ENCODE peak calls at places on chromosomes 5 and 9, in four cellular contexts. S is uterus, Y is body of pancreas, A is K562. P is an unnamed sample.

GRCh38 chr5:76404694-76405306 is 1.7 kb downstream of the IQGAP2 start:
- DNase-seq in A (peak; percentile 81), S (no peak), Y (no peak), P (no peak)

GRCh38 chr5:27241564-27242257 is 203.3 kb upstream of the CDH9 start:
- DNase-seq in A (no peak), S (no peak), Y (no peak), P (no peak)

GRCh38 chr5:137658324-137658723 is 77.6 kb downstream of the KLHL3 start:
- DNase-seq in Y (no peak), A (no peak), S (no peak), P (no peak)

GRCh38 chr5:144944936-144945335 is 774.3 kb downstream of the KCTD16 start:
- DNase-seq in S (no peak), Y (no peak), A (no peak), P (no peak)

GRCh38 chr9:19493174-19493811 is 84.5 kb downstream of the ACER2 start:
- DNase-seq in S (peak; percentile 69), A (peak; percentile 40), Y (peak; percentile 42), P (peak; percentile 39)

GRCh38 chr5:147973086-147973485 is 66.7 kb upstream of the C5orf46 start:
- DNase-seq in A (no peak), Y (no peak), S (no peak), P (no peak)

GRCh38 chr9:107016383-107016782 is 153.4 kb downstream of the ZNF462 start:
- DNase-seq in A (no peak), Y (no peak), S (no peak), P (no peak)

GRCh38 chr9:132069046-132069898 is 10.4 kb downstream of the MED27 start:
- DNase-seq in Y (no peak), S (no peak), A (no peak), P (no peak)

GRCh38 chr5:17024686-17025180 is 88.6 kb upstream of the MYO10 start:
- DNase-seq in S (no peak), A (no peak), Y (no peak), P (no peak)

DNA sequence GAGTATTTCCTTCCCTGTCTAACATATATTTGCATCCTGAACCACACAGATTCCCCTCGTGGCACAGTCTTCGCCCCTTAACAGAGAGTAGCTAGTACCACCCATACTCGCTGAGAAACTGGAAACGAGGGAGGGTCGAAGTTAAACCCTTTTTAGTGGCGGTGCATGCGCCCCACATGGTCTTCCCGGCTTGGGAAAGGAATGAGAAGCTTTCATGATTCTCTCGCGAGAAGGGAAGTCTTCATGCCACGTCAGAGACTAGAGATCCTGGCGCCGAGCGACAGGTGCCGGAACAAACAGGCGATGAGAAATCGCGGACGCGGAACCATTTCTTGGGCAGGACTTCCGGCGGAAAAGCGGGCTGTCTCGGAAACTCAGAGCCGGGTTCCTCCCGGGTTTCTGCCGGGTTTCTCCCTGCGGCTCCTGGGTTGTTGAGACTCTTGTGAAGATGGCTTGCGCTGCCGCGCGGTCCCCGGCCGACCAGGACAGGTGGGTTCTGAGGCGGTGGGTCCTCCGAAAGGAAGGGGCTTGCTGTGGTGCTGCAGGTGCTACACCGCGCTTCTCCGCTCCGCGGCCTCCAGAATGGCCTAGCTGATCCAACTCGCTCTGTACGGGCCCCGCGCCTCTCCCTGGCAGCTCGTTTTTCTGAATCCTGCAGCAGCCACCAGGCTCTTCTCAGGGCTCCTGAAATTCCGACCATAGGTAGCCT is at the start of gene SRP19:
- DNase-seq in A (peak; percentile 98), S (peak; percentile 93), Y (peak; percentile 94), P (peak; percentile 81)
- TF ChIP-seq POLR2A in A (peak; percentile 86), S (peak; percentile 69), Y (peak; percentile 83), P (peak; percentile 82)

GRCh38 chr9:35951736-35952135 is 6.2 kb downstream of the OR2S2 start:
- DNase-seq in S (no peak), A (no peak), Y (no peak), P (no peak)

GRCh38 chr9:35956646-35957045 is 1.3 kb downstream of the OR2S2 start:
- DNase-seq in A (no peak), Y (no peak), S (no peak), P (no peak)

GRCh38 chr9:35952526-35953191 is 5.3 kb downstream of the OR2S2 start:
- DNase-seq in S (no peak), Y (no peak), A (no peak), P (no peak)

GRCh38 chr9:35958104-35958825 is at the start of gene OR2S2:
- DNase-seq in S (no peak), A (no peak), Y (no peak), P (no peak)

GRCh38 chr9:35954942-35955546 is 2.9 kb downstream of the OR2S2 start:
- DNase-seq in Y (peak; percentile 62), A (peak; percentile 65), S (peak; percentile 37), P (no peak)
- TF ChIP-seq POLR2A in Y (no peak), A (no peak), S (no peak), P (no peak)

DNA sequence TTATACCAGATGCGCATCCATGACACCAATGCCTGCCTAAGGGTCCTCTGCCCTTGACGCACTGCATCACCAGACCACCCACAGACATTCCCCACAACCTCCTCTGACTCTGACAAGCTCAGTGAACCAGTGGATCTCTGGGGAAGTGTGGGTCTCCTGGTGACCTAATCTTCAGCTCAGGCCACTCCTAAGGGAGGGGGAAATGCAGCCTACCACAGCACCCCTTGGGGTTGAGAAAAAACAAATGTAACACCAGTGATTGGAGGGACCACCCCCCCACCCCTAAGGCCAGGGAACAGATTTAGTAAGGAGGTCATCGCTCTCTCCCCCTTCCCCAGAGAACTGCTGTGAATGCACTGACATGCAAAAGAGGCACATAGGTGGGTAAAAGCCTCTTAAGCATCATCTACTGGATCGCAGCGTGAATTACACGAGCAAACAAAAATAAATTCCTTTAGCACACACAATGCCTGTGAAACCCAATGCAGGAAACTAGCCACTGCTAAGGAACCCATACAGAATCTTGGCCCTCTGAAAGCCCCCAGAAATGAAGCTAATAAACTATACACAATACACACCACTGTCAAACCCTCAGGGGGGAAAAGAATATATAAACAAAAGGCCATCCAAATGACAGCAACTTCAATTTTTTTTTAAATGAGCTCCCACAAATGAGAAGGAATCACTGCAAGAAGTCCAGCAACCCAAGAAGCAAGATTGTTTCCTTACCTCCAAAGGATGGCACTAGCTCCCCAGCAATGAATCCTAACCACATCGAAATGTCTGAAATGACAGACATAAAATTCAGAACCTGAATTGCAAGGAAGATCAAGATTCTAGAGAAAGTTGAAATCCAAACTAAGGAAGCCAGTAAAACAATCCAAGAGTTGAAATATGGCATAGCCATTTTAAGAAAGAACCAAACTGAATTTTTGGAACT is 513.7 kb upstream of the PTGER4 start:
- DNase-seq in A (no peak), S (no peak), Y (no peak), P (no peak)
- TF ChIP-seq POLR2A in A (no peak), S (no peak), Y (no peak), P (no peak)

GRCh38 chr9:93133641-93134017 is 422 bp downstream of the NINJ1 start:
- DNase-seq in S (peak; percentile 83), A (peak; percentile 69), Y (peak; percentile 82), P (peak; percentile 76)
- TF ChIP-seq POLR2A in S (no peak), A (no peak), Y (peak; percentile 78), P (no peak)

DNA sequence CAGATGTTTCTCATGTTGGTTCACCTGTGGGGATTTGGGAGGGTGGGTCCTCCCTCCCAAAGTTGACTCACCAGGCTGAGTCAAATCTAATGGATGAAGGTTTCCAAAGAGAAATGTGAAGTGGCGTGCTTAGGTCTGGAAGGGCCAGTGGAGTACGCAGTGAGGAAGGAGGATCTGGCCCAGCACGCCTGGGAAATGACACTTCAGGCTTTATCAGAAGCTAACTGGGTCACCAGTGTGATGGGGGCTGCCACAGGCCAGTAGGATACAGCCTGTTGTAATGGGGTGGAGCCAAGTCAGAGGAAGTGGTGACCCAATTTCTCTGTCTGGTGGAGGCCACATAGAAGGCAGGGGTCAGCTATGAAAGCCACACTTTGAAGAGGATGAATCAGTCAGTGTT is 18.0 kb downstream of the POLR1E start:
- DNase-seq in Y (no peak), A (no peak), S (no peak), P (no peak)
- TF ChIP-seq POLR2A in Y (no peak), A (peak; percentile 16), S (no peak), P (no peak)

GRCh38 chr9:129174724-129175514 is 3.1 kb downstream of the IER5L start:
- DNase-seq in A (peak; percentile 84), Y (peak; percentile 81), S (peak; percentile 94), P (no peak)

GRCh38 chr9:129176786-129177442 is 1.1 kb downstream of the IER5L start:
- DNase-seq in Y (peak; percentile 38), A (peak; percentile 51), S (peak; percentile 52), P (no peak)

GRCh38 chr9:129177443-129177790 is 644 bp downstream of the IER5L start:
- DNase-seq in A (no peak), Y (no peak), S (no peak), P (no peak)

GRCh38 chr9:129175515-129175824 is 2.6 kb downstream of the IER5L start:
- DNase-seq in S (no peak), A (no peak), Y (no peak), P (no peak)

GRCh38 chr9:129175825-129176633 is 2.0 kb downstream of the IER5L start:
- DNase-seq in Y (peak; percentile 84), A (peak; percentile 93), S (peak; percentile 91), P (peak; percentile 63)
- TF ChIP-seq POLR2A in Y (peak; percentile 84), A (peak; percentile 40), S (peak; percentile 62), P (no peak)

GRCh38 chr5:5348576-5348975 is 73.9 kb upstream of the ICE1 start:
- DNase-seq in S (no peak), Y (no peak), A (no peak), P (no peak)

GRCh38 chr5:5350101-5350500 is 72.4 kb upstream of the ICE1 start:
- DNase-seq in A (peak; percentile 39), Y (no peak), S (no peak), P (no peak)

GRCh38 chr5:5353681-5354080 is 68.8 kb upstream of the ICE1 start:
- DNase-seq in A (no peak), S (no peak), Y (no peak), P (no peak)

GRCh38 chr5:5352675-5353074 is 69.8 kb upstream of the ICE1 start:
- DNase-seq in Y (no peak), A (no peak), S (no peak), P (no peak)

GRCh38 chr5:5351288-5352089 is 71.0 kb upstream of the ICE1 start:
- DNase-seq in Y (no peak), A (peak; percentile 44), S (no peak), P (no peak)
- TF ChIP-seq POLR2A in Y (no peak), A (no peak), S (no peak), P (no peak)

DNA sequence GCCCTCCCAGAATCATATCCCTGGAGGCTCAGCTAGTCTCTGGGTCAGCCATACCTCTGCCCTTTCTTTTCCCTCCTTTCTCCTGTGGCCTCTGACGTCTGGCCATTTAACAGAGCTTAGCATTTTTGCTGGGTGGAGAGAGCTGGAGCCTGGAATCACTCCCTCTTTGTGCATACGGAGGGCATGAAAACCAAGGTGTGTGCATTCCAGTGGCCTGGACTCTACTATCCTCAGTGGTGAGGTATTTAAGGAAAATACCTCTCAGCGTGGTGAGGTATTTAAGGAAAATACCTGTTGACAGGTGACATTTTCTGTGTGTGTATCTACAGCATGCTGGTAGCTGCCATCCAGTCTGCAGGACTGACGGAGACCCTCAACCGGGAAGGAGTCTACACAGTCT is 27.5 kb downstream of the TGFBI start:
- DNase-seq in Y (no peak), A (no peak), S (no peak), P (no peak)
- TF ChIP-seq POLR2A in Y (no peak), A (no peak), S (no peak), P (no peak)

P was measured in GM12891.